ENCODE peak calls at places on chromosomes 3 and 15, in seven cellular contexts. B, U, Q, R, Y, J and Z are unnamed samples.

GRCh38 chr15:97141360-97141759 is 810.9 kb downstream of the NR2F2 start:
- DNase-seq in J (no peak), U (no peak), Q (no peak), Y (no peak), R (no peak), B (no peak), Z (no peak)

GRCh38 chr15:80804970-80805495 is 25.9 kb downstream of the CEMIP start:
- DNase-seq in Y (no peak), B (no peak), J (no peak), Q (no peak), R (no peak), U (no peak), Z (peak)

GRCh38 chr3:129051776-129052400 is 8.7 kb upstream of the GP9 start:
- DNase-seq in Y (no peak), U (no peak), R (no peak), J (peak), Q (no peak), B (no peak), Z (no peak)

GRCh38 chr15:83430436-83430835 is 16.7 kb upstream of the SH3GL3 start:
- DNase-seq in J (no peak), B (no peak), R (no peak), U (no peak), Y (no peak), Q (no peak), Z (no peak)

GRCh38 chr3:194276768-194277546 is 74.2 kb downstream of the CPN2 start:
- DNase-seq in R (no peak), U (no peak), J (peak), B (no peak), Q (peak), Y (peak), Z (no peak)

GRCh38 chr3:37753428-37753827 is 108.3 kb upstream of the CTDSPL start:
- DNase-seq in Q (no peak), Y (no peak), U (no peak), J (no peak), B (no peak), R (no peak), Z (peak)

GRCh38 chr3:9778102-9778501 is 8.4 kb upstream of the CAMK1 start:
- DNase-seq in B (no peak), Y (peak), Q (no peak), J (no peak), U (no peak), R (no peak), Z (no peak)

GRCh38 chr3:4826237-4827100 is 152.8 kb upstream of the BHLHE40 start:
- DNase-seq in R (peak), J (peak), U (no peak), Q (peak), Y (peak), B (no peak), Z (no peak)

GRCh38 chr15:71082803-71083202 is 32.5 kb upstream of the THSD4 start:
- DNase-seq in U (no peak), R (no peak), J (no peak), Y (no peak), B (no peak), Q (no peak), Z (no peak)

GRCh38 chr3:45554001-45554691 is 40.4 kb upstream of the LIMD1 start:
- DNase-seq in R (no peak), Q (no peak), J (peak), Y (peak), B (no peak), U (peak), Z (no peak)

GRCh38 chr3:20083253-20083652 is 43.0 kb downstream of the KAT2B start:
- DNase-seq in J (no peak), Q (no peak), U (no peak), Y (no peak), B (no peak), R (no peak), Z (no peak)

GRCh38 chr3:27910456-27910855 is 188.3 kb upstream of the EOMES start:
- DNase-seq in Y (no peak), U (no peak), Q (no peak), J (no peak), B (no peak), R (no peak), Z (no peak)

GRCh38 chr15:98433856-98434255 is 214.5 kb upstream of the IGF1R start:
- DNase-seq in U (no peak), Y (no peak), R (no peak), J (no peak), B (no peak), Q (no peak), Z (no peak)

GRCh38 chr3:50573566-50574279 is 4.4 kb downstream of the HEMK1 start:
- DNase-seq in B (no peak), Y (no peak), U (no peak), R (no peak), J (peak), Q (no peak), Z (no peak)

GRCh38 chr3:50605901-50606326 is 5.7 kb downstream of the CISH start:
- DNase-seq in Y (no peak), R (no peak), U (no peak), J (no peak), Q (no peak), B (no peak), Z (no peak)

GRCh38 chr3:113626513-113627371 is 69.7 kb downstream of the USF3 start:
- DNase-seq in J (peak), U (peak), R (peak), Y (peak), Q (no peak), B (no peak), Z (no peak)

GRCh38 chr3:197407526-197407925 is 109.1 kb upstream of the DLG1 start:
- DNase-seq in R (no peak), J (no peak), Y (no peak), Q (no peak), B (no peak), U (no peak), Z (no peak)

GRCh38 chr3:196634224-196634623 is 5.3 kb upstream of the NRROS start:
- DNase-seq in Q (no peak), Y (no peak), J (peak), U (no peak), R (no peak), B (no peak), Z (no peak)

GRCh38 chr15:39581501-39582285 is 814 bp downstream of the THBS1 start:
- DNase-seq in Q (no peak), J (peak), U (peak), R (peak), Y (peak), B (no peak), Z (no peak)

GRCh38 chr3:127543441-127543840 is 47.1 kb downstream of the TPRA1 start:
- DNase-seq in Y (no peak), J (no peak), U (no peak), R (no peak), B (no peak), Q (no peak), Z (no peak)

GRCh38 chr15:45634442-45635190 is at the start of gene SQOR:
- DNase-seq in Y (peak), R (peak), B (peak), Q (peak), U (peak), J (peak), Z (no peak)

GRCh38 chr3:194696702-194697101 is 11.0 kb downstream of the FAM43A start:
- DNase-seq in B (no peak), Q (no peak), U (no peak), J (no peak), R (no peak), Y (no peak), Z (no peak)

GRCh38 chr3:186109897-186110803 is 1.3 kb upstream of the ETV5 start:
- DNase-seq in J (no peak), R (peak), Q (no peak), U (no peak), Y (peak), B (no peak), Z (no peak)

GRCh38 chr3:124395165-124395564 is 335.1 kb upstream of the UMPS start:
- DNase-seq in R (no peak), Y (peak), U (no peak), B (no peak), J (no peak), Q (no peak), Z (no peak)

GRCh38 chr3:129933471-129933870 is 40.0 kb upstream of the TMCC1 start:
- DNase-seq in Y (no peak), B (no peak), Q (no peak), J (no peak), R (no peak), U (no peak), Z (no peak)

GRCh38 chr3:123319760-123320159 is 118.0 kb downstream of the SEC22A start:
- DNase-seq in R (no peak), Q (no peak), U (peak), Y (no peak), J (no peak), B (no peak), Z (no peak)

GRCh38 chr3:102177075-102177755 is 257.6 kb upstream of the ZPLD1 start:
- DNase-seq in J (peak), Q (no peak), Y (peak), B (no peak), U (no peak), R (no peak), Z (no peak)

DNA sequence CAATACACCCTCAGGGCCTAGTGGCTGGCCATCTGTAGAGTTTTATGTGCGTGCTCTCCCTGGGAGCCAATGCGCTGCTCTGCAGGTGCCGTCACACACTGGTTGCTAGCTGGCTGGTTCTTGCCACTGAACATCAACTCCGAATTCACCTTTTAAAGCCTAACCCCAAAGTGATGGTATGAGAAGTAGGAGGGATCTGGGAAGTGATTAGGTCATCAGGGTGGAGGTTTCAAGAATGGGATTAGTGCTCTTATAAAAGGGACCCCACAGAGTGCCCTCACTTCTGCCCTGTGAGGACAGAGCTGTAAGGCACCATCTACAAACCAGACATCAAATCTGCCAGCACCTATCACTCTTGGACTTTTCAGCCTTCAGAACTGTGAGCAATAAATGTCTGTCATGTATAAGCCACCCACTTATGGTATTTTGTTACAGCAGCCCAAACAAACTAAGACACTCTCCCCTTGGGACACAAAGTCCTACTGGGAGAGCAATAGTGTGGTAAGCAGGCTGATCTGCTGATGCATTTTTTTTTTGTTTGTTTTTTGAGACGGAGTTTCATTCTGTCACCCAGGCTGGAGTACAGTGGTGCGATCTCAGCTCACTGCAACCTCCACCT is 20.3 kb downstream of the RGMA start:
- DNase-seq in R (no peak), Y (no peak), U (no peak), J (no peak), Q (no peak), B (no peak), Z (no peak)
- H3K27ac ChIP-seq in R (no peak), Y (no peak), U (no peak), J (peak), Q (no peak), B (no peak), Z (no peak)

DNA sequence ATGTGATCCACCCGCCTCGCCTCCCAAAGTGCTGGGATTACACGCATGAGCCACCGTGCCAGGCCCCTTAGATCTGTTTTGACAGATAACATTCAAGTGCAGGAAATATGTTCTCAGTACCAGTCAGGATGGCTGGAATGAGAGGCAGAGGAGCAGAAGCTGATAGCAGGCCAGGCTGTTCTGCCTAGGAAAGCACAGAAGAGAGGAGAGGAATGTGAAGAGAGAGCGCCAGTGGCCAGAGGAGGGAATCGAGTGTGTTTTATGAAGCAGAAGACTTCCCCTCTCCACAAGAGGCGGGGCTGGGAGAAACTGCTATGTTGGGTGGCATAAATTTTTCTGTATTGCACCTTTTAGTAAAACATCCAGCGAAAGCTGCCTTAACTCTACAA is 32.0 kb upstream of the RYK start:
- DNase-seq in J (no peak), U (peak), B (no peak), R (no peak), Y (no peak), Q (no peak), Z (no peak)
- H3K27ac ChIP-seq in J (no peak), U (peak), B (no peak), R (no peak), Y (no peak), Q (no peak), Z (no peak)

GRCh38 chr3:105731686-105732085 is 137.1 kb downstream of the CBLB start:
- DNase-seq in R (no peak), U (no peak), B (no peak), J (no peak), Q (no peak), Y (no peak), Z (no peak)

GRCh38 chr3:105729662-105730061 is 139.2 kb downstream of the CBLB start:
- DNase-seq in J (no peak), U (no peak), Q (no peak), R (no peak), B (no peak), Y (peak), Z (no peak)

GRCh38 chr3:105728913-105729312 is 139.9 kb downstream of the CBLB start:
- DNase-seq in J (no peak), Y (no peak), R (no peak), U (no peak), Q (no peak), B (no peak), Z (no peak)

GRCh38 chr3:105730973-105731372 is 137.8 kb downstream of the CBLB start:
- DNase-seq in B (no peak), Q (no peak), J (no peak), Y (peak), R (no peak), U (no peak), Z (no peak)
- H3K27ac ChIP-seq in B (no peak), Q (no peak), J (no peak), Y (no peak), R (no peak), U (no peak), Z (no peak)

GRCh38 chr3:137987723-137988122 is 22.2 kb upstream of the CLDN18 start:
- DNase-seq in Y (no peak), B (no peak), R (no peak), Q (no peak), J (no peak), U (no peak), Z (no peak)
- H3K27ac ChIP-seq in Y (no peak), B (no peak), R (no peak), Q (no peak), J (no peak), U (no peak), Z (no peak)